ENCODE peak calls at places on chromosomes 2 and 18, in eight cellular contexts. P is progenitor cell of endocrine pancreas; T is activated CD8-positive, alpha-beta T cell treated with anti-CD3 and anti-CD28 coated beads for 36 hours; C is activated CD4-positive, alpha-beta T cell treated with anti-CD3 and anti-CD28 coated beads, Interleukin-2, amount 10 ng/mL, durations not matched to agents 24 days and 14 days; N is GM04503; D is endodermal cell; G is CD8-positive, alpha-beta T cell; Q is nucleus accumbens. F is an unnamed sample.
A peak's percentile ranks its signal among the peaks of the same experiment; 100 is the strongest.

GRCh38 chr2:233416199-233416598 is 61.9 kb downstream of the DGKD start:
- DNase-seq in P (no peak), T (no peak), C (no peak), N (no peak), D (no peak), G (no peak), Q (no peak), F (no peak)

GRCh38 chr2:210288376-210288775 is 26.6 kb downstream of the MYL1 start:
- DNase-seq in P (no peak), T (no peak), C (no peak), N (no peak), D (no peak), G (no peak), Q (no peak), F (no peak)

GRCh38 chr2:133676392-133677130 is 108.3 kb upstream of the NCKAP5 start:
- DNase-seq in P (no peak), T (no peak), C (no peak), N (peak; percentile 52), D (no peak), G (no peak), Q (no peak), F (no peak)

GRCh38 chr2:145530653-145531052 is 1010.7 kb upstream of the ZEB2 start:
- DNase-seq in P (no peak), T (no peak), C (no peak), N (no peak), D (no peak), G (no peak), Q (no peak), F (no peak)

GRCh38 chr2:215870088-215870490 is 143.3 kb downstream of the MREG start:
- DNase-seq in P (no peak), T (no peak), C (no peak), N (peak; percentile 65), D (no peak), G (no peak), Q (no peak), F (no peak)

GRCh38 chr2:36060133-36060532 is 295.4 kb upstream of the CRIM1 start:
- DNase-seq in P (no peak), T (no peak), C (no peak), N (no peak), D (no peak), G (no peak), Q (no peak), F (no peak)

GRCh38 chr2:238370482-238371372 is 50.4 kb downstream of the TRAF3IP1 start:
- DNase-seq in P (peak; percentile 39), T (peak; percentile 76), C (peak; percentile 84), N (no peak), D (peak; percentile 77), G (peak; percentile 60), Q (no peak), F (no peak)

GRCh38 chr18:67408240-67408639 is 108.3 kb downstream of the DSEL start:
- DNase-seq in P (no peak), T (no peak), C (no peak), N (no peak), D (no peak), G (no peak), Q (no peak), F (no peak)

GRCh38 chr2:74063486-74063885 is 78.8 kb downstream of the TET3 start:
- DNase-seq in P (no peak), T (no peak), C (no peak), N (no peak), D (no peak), G (no peak), Q (no peak), F (no peak)

GRCh38 chr2:194320520-194320919 is 1336.5 kb upstream of the SLC39A10 start:
- DNase-seq in P (no peak), T (no peak), C (no peak), N (no peak), D (no peak), G (no peak), Q (no peak), F (no peak)

GRCh38 chr2:157194844-157195243 is 62.7 kb upstream of the GALNT5 start:
- DNase-seq in P (no peak), T (no peak), C (no peak), N (no peak), D (no peak), G (no peak), Q (no peak), F (no peak)

GRCh38 chr2:112834379-112835014 is 2.1 kb downstream of the IL1B start:
- DNase-seq in P (no peak), T (no peak), C (no peak), N (no peak), D (peak; percentile 7), G (no peak), Q (no peak), F (no peak)

GRCh38 chr2:37323770-37324535 is 680 bp downstream of the PRKD3 start:
- DNase-seq in P (no peak), T (peak; percentile 66), C (peak; percentile 78), N (no peak), D (no peak), G (peak; percentile 53), Q (no peak), F (no peak)

GRCh38 chr18:79730804-79731203 is 51.2 kb downstream of the CTDP1 start:
- DNase-seq in P (no peak), T (no peak), C (no peak), N (no peak), D (no peak), G (no peak), Q (no peak), F (no peak)

GRCh38 chr18:13568443-13569392 is 157.6 kb downstream of the FAM210A start:
- DNase-seq in P (no peak), T (peak; percentile 78), C (peak; percentile 72), N (no peak), D (no peak), G (no peak), Q (no peak), F (peak; percentile 59)

GRCh38 chr18:48947583-48947982 is 3.2 kb downstream of the SMAD7 start:
- DNase-seq in P (no peak), T (no peak), C (peak; percentile 58), N (no peak), D (no peak), G (no peak), Q (no peak), F (peak; percentile 78)

GRCh38 chr2:13616656-13617055 is 899.9 kb downstream of the TRIB2 start:
- DNase-seq in P (no peak), T (no peak), C (no peak), N (no peak), D (no peak), G (no peak), Q (no peak), F (no peak)

GRCh38 chr2:177666408-177666807 is 273.8 kb downstream of the AGPS start:
- DNase-seq in P (no peak), T (no peak), C (no peak), N (no peak), D (no peak), G (no peak), Q (no peak), F (no peak)

GRCh38 chr2:57330447-57330846 is 716.2 kb upstream of the VRK2 start:
- DNase-seq in P (no peak), T (no peak), C (no peak), N (peak; percentile 3), D (no peak), G (no peak), Q (no peak), F (no peak)

GRCh38 chr2:172829229-172829628 is 93.6 kb downstream of the RAPGEF4 start:
- DNase-seq in P (no peak), T (no peak), C (no peak), N (peak; percentile 22), D (no peak), G (no peak), Q (no peak), F (no peak)

GRCh38 chr2:195021704-195022513 is 635.1 kb upstream of the SLC39A10 start:
- DNase-seq in P (no peak), T (no peak), C (no peak), N (no peak), D (no peak), G (no peak), Q (no peak), F (no peak)